ENCODE peak calls at places on chromosome 9, in nine cellular contexts. F, O, D, P, Q, C, Z, J and W are unnamed samples.

GRCh38 chr9:68678430-68678829 is 26.6 kb upstream of the PIP5K1B start:
- DNase-seq in F (no peak), O (peak; percentile 54), D (no peak), P (no peak), Q (no peak), C (no peak), Z (peak; percentile 54), J (no peak), W (no peak)

GRCh38 chr9:135905380-135906282 is 1.7 kb downstream of the CAMSAP1 start:
- DNase-seq in F (no peak), O (peak; percentile 44), D (peak; percentile 82), P (no peak), Q (no peak), C (peak; percentile 20), Z (peak; percentile 62), J (peak; percentile 60), W (peak; percentile 35)

GRCh38 chr9:113593682-113594281 is 130.3 kb downstream of the RGS3 start:
- DNase-seq in F (peak; percentile 91), O (peak; percentile 98), D (no peak), P (no peak), Q (no peak), C (no peak), Z (no peak), J (peak; percentile 98), W (no peak)

GRCh38 chr9:17905356-17906203 is 326.7 kb downstream of the SH3GL2 start:
- DNase-seq in F (no peak), O (peak; percentile 34), D (no peak), P (no peak), Q (no peak), C (no peak), Z (no peak), J (no peak), W (no peak)

GRCh38 chr9:6147847-6148246 is 67.8 kb upstream of the IL33 start:
- DNase-seq in F (no peak), O (no peak), D (no peak), P (no peak), Q (no peak), C (no peak), Z (no peak), J (peak; percentile 44), W (no peak)

GRCh38 chr9:129628709-129629108 is 2.7 kb downstream of the NTMT1 start:
- DNase-seq in F (no peak), O (no peak), D (no peak), P (no peak), Q (no peak), C (no peak), Z (no peak), J (no peak), W (no peak)

GRCh38 chr9:4762889-4763521 is 22.0 kb upstream of the AK3 start:
- DNase-seq in F (no peak), O (peak; percentile 82), D (no peak), P (no peak), Q (no peak), C (no peak), Z (peak; percentile 100), J (peak; percentile 52), W (no peak)

GRCh38 chr9:36862206-36863145 is 171.6 kb downstream of the PAX5 start:
- DNase-seq in F (no peak), O (peak; percentile 42), D (no peak), P (no peak), Q (no peak), C (no peak), Z (peak; percentile 32), J (peak; percentile 50), W (no peak)

GRCh38 chr9:124617477-124618141 is 110.4 kb upstream of the NR5A1 start:
- DNase-seq in F (peak; percentile 48), O (peak; percentile 83), D (peak; percentile 62), P (peak; percentile 80), Q (peak; percentile 76), C (no peak), Z (peak; percentile 88), J (peak; percentile 84), W (peak; percentile 83)

GRCh38 chr9:22817181-22817580 is 370.6 kb downstream of the DMRTA1 start:
- DNase-seq in F (no peak), O (no peak), D (no peak), P (no peak), Q (no peak), C (no peak), Z (no peak), J (peak; percentile 33), W (no peak)

GRCh38 chr9:86946712-86947145 is 577 bp downstream of the GAS1 start:
- DNase-seq in F (no peak), O (no peak), D (no peak), P (peak; percentile 53), Q (no peak), C (peak; percentile 21), Z (peak; percentile 13), J (peak; percentile 62), W (peak; percentile 47)

GRCh38 chr9:87269296-87269695 is 228.4 kb upstream of the DAPK1 start:
- DNase-seq in F (no peak), O (no peak), D (no peak), P (no peak), Q (no peak), C (no peak), Z (no peak), J (no peak), W (no peak)

GRCh38 chr9:129111762-129112151 is 542 bp downstream of the PTPA start:
- DNase-seq in F (no peak), O (peak; percentile 62), D (peak; percentile 40), P (peak; percentile 59), Q (peak; percentile 40), C (no peak), Z (peak; percentile 51), J (peak; percentile 48), W (peak; percentile 56)

GRCh38 chr9:105205787-105206511 is 38.5 kb upstream of the SLC44A1 start:
- DNase-seq in F (peak; percentile 73), O (no peak), D (no peak), P (no peak), Q (no peak), C (no peak), Z (no peak), J (peak; percentile 95), W (no peak)

GRCh38 chr9:91954841-91955471 is 4.9 kb upstream of the ROR2 start:
- DNase-seq in F (peak; percentile 68), O (peak; percentile 83), D (no peak), P (peak; percentile 61), Q (no peak), C (no peak), Z (peak; percentile 79), J (peak; percentile 70), W (peak; percentile 59)

GRCh38 chr9:8907863-8908262 is 1108.3 kb upstream of the DMAC1 start:
- DNase-seq in F (no peak), O (no peak), D (no peak), P (no peak), Q (no peak), C (no peak), Z (peak; percentile 97), J (peak; percentile 12), W (no peak)

GRCh38 chr9:126633881-126634558 is 20.3 kb downstream of the LMX1B start:
- DNase-seq in F (no peak), O (no peak), D (no peak), P (no peak), Q (no peak), C (no peak), Z (no peak), J (no peak), W (no peak)

GRCh38 chr9:114278881-114279570 is 43.9 kb upstream of the ORM1 start:
- DNase-seq in F (no peak), O (no peak), D (no peak), P (no peak), Q (no peak), C (no peak), Z (no peak), J (peak; percentile 74), W (no peak)

GRCh38 chr9:2565676-2566340 is 55.8 kb upstream of the VLDLR start:
- DNase-seq in F (no peak), O (no peak), D (no peak), P (no peak), Q (no peak), C (no peak), Z (no peak), J (no peak), W (no peak)

GRCh38 chr9:96553070-96553469 is 66.6 kb downstream of the CDC14B start:
- DNase-seq in F (peak; percentile 37), O (no peak), D (no peak), P (no peak), Q (no peak), C (no peak), Z (no peak), J (peak; percentile 91), W (no peak)

GRCh38 chr9:101566904-101567724 is 27.7 kb downstream of the PPP3R2 start:
- DNase-seq in F (no peak), O (peak; percentile 45), D (peak; percentile 13), P (peak; percentile 53), Q (no peak), C (no peak), Z (peak; percentile 80), J (peak; percentile 64), W (peak; percentile 43)

GRCh38 chr9:94869415-94869838 is 142.9 kb downstream of the AOPEP start:
- DNase-seq in F (no peak), O (no peak), D (peak; percentile 21), P (no peak), Q (no peak), C (no peak), Z (no peak), J (peak; percentile 64), W (no peak)

GRCh38 chr9:100350188-100350587 is 2.6 kb downstream of the TEX10 start:
- DNase-seq in F (no peak), O (no peak), D (no peak), P (no peak), Q (no peak), C (no peak), Z (peak; percentile 51), J (no peak), W (no peak)

GRCh38 chr9:37061763-37062162 is 27.7 kb upstream of the PAX5 start:
- DNase-seq in F (no peak), O (no peak), D (no peak), P (no peak), Q (no peak), C (no peak), Z (peak; percentile 10), J (peak; percentile 53), W (no peak)

GRCh38 chr9:15205632-15206243 is 101.3 kb downstream of the TTC39B start:
- DNase-seq in F (peak; percentile 2), O (no peak), D (no peak), P (no peak), Q (no peak), C (no peak), Z (no peak), J (peak; percentile 12), W (no peak)

GRCh38 chr9:86577420-86578333 is 223.5 kb upstream of the TUT7 start:
- DNase-seq in F (no peak), O (peak; percentile 27), D (no peak), P (no peak), Q (no peak), C (no peak), Z (no peak), J (no peak), W (no peak)

GRCh38 chr9:113646491-113646890 is 183.0 kb downstream of the RGS3 start:
- DNase-seq in F (no peak), O (no peak), D (no peak), P (no peak), Q (no peak), C (no peak), Z (no peak), J (no peak), W (no peak)

GRCh38 chr9:12785251-12785880 is 10.5 kb downstream of the LURAP1L start:
- DNase-seq in F (no peak), O (no peak), D (no peak), P (no peak), Q (no peak), C (no peak), Z (peak; percentile 93), J (peak; percentile 50), W (no peak)

GRCh38 chr9:15211994-15212501 is 95.0 kb downstream of the TTC39B start:
- DNase-seq in F (no peak), O (no peak), D (no peak), P (no peak), Q (no peak), C (no peak), Z (no peak), J (peak; percentile 41), W (no peak)

GRCh38 chr9:91359734-91360470 is 1.8 kb downstream of the AUH start:
- DNase-seq in F (no peak), O (no peak), D (no peak), P (peak; percentile 61), Q (no peak), C (no peak), Z (peak; percentile 35), J (no peak), W (no peak)

GRCh38 chr9:72400866-72401265 is 35.9 kb upstream of the ZFAND5 start:
- DNase-seq in F (no peak), O (no peak), D (no peak), P (no peak), Q (no peak), C (no peak), Z (no peak), J (no peak), W (no peak)